ENCODE peak calls at places on chromosome 5, in ten cellular contexts. G is NCI-H2081; X is IMR-90; B is CD8-positive, alpha-beta T cell; L is stromal cell of bone marrow; A is SHP77 treated with DMSO at 0.1 percent for 48 hours; R is iris pigment epithelial cell; W is cardiac septum; O is T-cell; M is H4. E is an unnamed sample.

GRCh38 chr5:17046320-17046719 is 110.2 kb upstream of the MYO10 start:
- DNase-seq in L (no peak), W (no peak), G (no peak), M (no peak), B (no peak), R (no peak), X (no peak), O (no peak), A (no peak), E (no peak)

GRCh38 chr5:113354056-113354455 is 80.7 kb downstream of the TSSK1B start:
- DNase-seq in G (no peak), M (no peak), L (no peak), O (no peak), X (no peak), B (no peak), W (no peak), A (no peak), R (no peak), E (no peak)

GRCh38 chr5:173302546-173303155 is 25.6 kb downstream of the STC2 start:
- DNase-seq in M (peak), W (no peak), R (peak), B (no peak), A (no peak), L (peak), G (peak), O (no peak), X (peak), E (no peak)

GRCh38 chr5:173925449-173926071 is 37.4 kb downstream of the CPEB4 start:
- DNase-seq in O (peak), L (no peak), G (no peak), W (peak), A (no peak), R (peak), X (peak), M (peak), B (peak), E (peak)

GRCh38 chr5:94362857-94363256 is 255.5 kb downstream of the KIAA0825 start:
- DNase-seq in O (no peak), M (no peak), R (no peak), L (no peak), X (no peak), A (no peak), W (no peak), G (no peak), B (no peak), E (no peak)

GRCh38 chr5:133114166-133114932 is 62.5 kb downstream of the HSPA4 start:
- DNase-seq in O (no peak), L (no peak), X (no peak), R (no peak), B (no peak), W (peak), G (no peak), A (no peak), M (no peak), E (no peak)

GRCh38 chr5:13328316-13328715 is 616.2 kb downstream of the DNAH5 start:
- DNase-seq in R (peak), G (no peak), A (no peak), B (no peak), O (no peak), X (no peak), M (no peak), W (no peak), L (no peak), E (no peak)

GRCh38 chr5:109454726-109455505 is 45.1 kb upstream of the PJA2 start:
- DNase-seq in O (no peak), A (no peak), B (no peak), W (no peak), X (peak), M (peak), R (peak), L (no peak), G (no peak), E (no peak)

GRCh38 chr5:141001466-141001853 is 35.2 kb downstream of the PCDHAC2 start:
- DNase-seq in B (no peak), L (no peak), W (no peak), A (peak), X (no peak), M (peak), R (no peak), O (no peak), G (peak), E (no peak)

GRCh38 chr5:168830833-168831232 is 251.7 kb upstream of the PANK3 start:
- DNase-seq in B (no peak), W (peak), G (no peak), M (no peak), O (no peak), A (no peak), R (no peak), X (no peak), L (no peak), E (no peak)

GRCh38 chr5:169071-169727 is 22.1 kb upstream of the LRRC14B start:
- DNase-seq in L (no peak), M (no peak), A (no peak), G (no peak), W (peak), B (no peak), X (peak), R (peak), O (no peak), E (no peak)

GRCh38 chr5:157046041-157046440 is 12.9 kb downstream of the HAVCR1 start:
- DNase-seq in G (no peak), A (no peak), R (no peak), B (no peak), W (no peak), O (no peak), M (peak), L (no peak), X (no peak), E (no peak)

GRCh38 chr5:36655171-36655570 is 48.8 kb downstream of the SLC1A3 start:
- DNase-seq in X (no peak), R (peak), O (no peak), G (no peak), L (peak), W (no peak), A (no peak), B (no peak), M (peak), E (no peak)

GRCh38 chr5:65893749-65894430 is 32.5 kb upstream of the ERBIN start:
- DNase-seq in O (no peak), B (no peak), A (no peak), R (no peak), L (no peak), X (no peak), W (no peak), G (no peak), M (no peak), E (no peak)

GRCh38 chr5:165495829-165496380 is 1990.5 kb downstream of the MAT2B start:
- DNase-seq in L (peak), O (no peak), X (peak), B (no peak), M (peak), A (no peak), R (peak), G (no peak), W (no peak), E (no peak)

GRCh38 chr5:91381774-91382492 is 1.2 kb downstream of the ARRDC3 start:
- DNase-seq in O (peak), W (peak), B (peak), X (peak), M (peak), R (peak), G (peak), L (peak), A (peak), E (peak)

GRCh38 chr5:148509893-148510292 is 126.1 kb downstream of the FBXO38 start:
- DNase-seq in B (no peak), O (no peak), G (no peak), W (no peak), L (no peak), A (no peak), X (no peak), R (no peak), M (no peak), E (no peak)

GRCh38 chr5:140267559-140268018 is 35.3 kb downstream of the PFDN1 start:
- DNase-seq in L (no peak), A (no peak), B (no peak), O (no peak), M (no peak), G (no peak), X (no peak), R (peak), W (no peak), E (no peak)

E was measured in SK-N-DZ.